ENCODE peak calls at places on chromosomes 7 and 10, in ten cellular contexts. G, J, C, M, H, K, E, P, N and W are unnamed samples.

GRCh38 chr7:70498232-70498631 is 633.7 kb upstream of the GALNT17 start:
- DNase-seq in G (no peak), J (peak), C (no peak), M (no peak), H (no peak), K (no peak), E (no peak), P (no peak), N (no peak), W (no peak)

GRCh38 chr7:148173296-148173695 is 417.3 kb upstream of the C7orf33 start:
- DNase-seq in G (no peak), J (peak), C (no peak), M (no peak), H (no peak), K (no peak), E (no peak), P (no peak), N (no peak), W (no peak)

GRCh38 chr10:79382491-79382941 is 35.2 kb downstream of the PPIF start:
- DNase-seq in G (no peak), J (no peak), C (no peak), M (no peak), H (no peak), K (no peak), E (no peak), P (no peak), N (no peak), W (no peak)

GRCh38 chr7:23491502-23491901 is 21.2 kb upstream of the IGF2BP3 start:
- DNase-seq in G (no peak), J (no peak), C (no peak), M (no peak), H (no peak), K (no peak), E (no peak), P (no peak), N (no peak), W (no peak)

GRCh38 chr7:112898432-112899290 is 108.5 kb upstream of the TMEM168 start:
- DNase-seq in G (peak), J (peak), C (peak), M (peak), H (peak), K (no peak), E (peak), P (no peak), N (peak), W (peak)

GRCh38 chr7:42227931-42228591 is 8.9 kb downstream of the GLI3 start:
- DNase-seq in G (no peak), J (peak), C (peak), M (no peak), H (no peak), K (no peak), E (no peak), P (no peak), N (no peak), W (peak)

GRCh38 chr10:3071405-3072198 is 4.3 kb downstream of the PFKP start:
- DNase-seq in G (no peak), J (peak), C (peak), M (peak), H (no peak), K (peak), E (no peak), P (no peak), N (no peak), W (no peak)

GRCh38 chr7:95730493-95731280 is 41.7 kb upstream of the DYNC1I1 start:
- DNase-seq in G (no peak), J (no peak), C (no peak), M (no peak), H (no peak), K (no peak), E (no peak), P (no peak), N (no peak), W (no peak)

GRCh38 chr10:78472542-78472890 is 438.9 kb downstream of the RPS24 start:
- DNase-seq in G (no peak), J (peak), C (no peak), M (no peak), H (no peak), K (no peak), E (peak), P (no peak), N (no peak), W (peak)

GRCh38 chr7:106346678-106347217 is 62.0 kb upstream of the NAMPT start:
- DNase-seq in G (no peak), J (peak), C (no peak), M (peak), H (no peak), K (no peak), E (no peak), P (no peak), N (peak), W (no peak)

GRCh38 chr10:84012831-84013458 is 126.4 kb upstream of the GHITM start:
- DNase-seq in G (no peak), J (no peak), C (no peak), M (no peak), H (no peak), K (no peak), E (no peak), P (no peak), N (no peak), W (no peak)

GRCh38 chr7:148286150-148286549 is 304.4 kb upstream of the C7orf33 start:
- DNase-seq in G (no peak), J (peak), C (no peak), M (peak), H (no peak), K (no peak), E (peak), P (no peak), N (no peak), W (peak)

GRCh38 chr7:1562611-1563051 is 6.6 kb upstream of the TMEM184A start:
- DNase-seq in G (no peak), J (no peak), C (peak), M (no peak), H (no peak), K (no peak), E (no peak), P (no peak), N (no peak), W (no peak)

GRCh38 chr10:103757531-103758293 is 97.7 kb downstream of the SH3PXD2A start:
- DNase-seq in G (no peak), J (peak), C (peak), M (peak), H (no peak), K (no peak), E (no peak), P (peak), N (peak), W (peak)

GRCh38 chr7:17963281-17963680 is 23.0 kb upstream of the SNX13 start:
- DNase-seq in G (no peak), J (no peak), C (no peak), M (no peak), H (no peak), K (no peak), E (no peak), P (no peak), N (no peak), W (no peak)